ENCODE peak calls at places on chromosome 3, in eight cellular contexts. One of them, this sample, is unnamed. For H3K4me1, the result is how much of the 10 kb centered on the place peaks cover.

GRCh38 chr3:194574639-194575483 is 58.4 kb downstream of the TMEM44 start:
- DNase-seq in pancreas: no peak
- DNase-seq in K562: peak
- DNase-seq in uterus: no peak
- DNase-seq in stomach: no peak
- DNase-seq in lower lobe of right lung: no peak
- DNase-seq in fibroblast of lung: peak
- DNase-seq in MM.1S: no peak
- DNase-seq in this sample: no peak

GRCh38 chr3:13655074-13655913 is 106.4 kb downstream of the FBLN2 start:
- DNase-seq in pancreas: no peak
- DNase-seq in K562: peak
- DNase-seq in uterus: no peak
- DNase-seq in stomach: peak
- DNase-seq in lower lobe of right lung: no peak
- DNase-seq in fibroblast of lung: peak
- DNase-seq in MM.1S: no peak
- DNase-seq in this sample: peak

GRCh38 chr3:195911946-195912270 is 3.6 kb upstream of the TNK2 start:
- DNase-seq in pancreas: no peak
- DNase-seq in K562: peak
- DNase-seq in uterus: no peak
- DNase-seq in stomach: no peak
- DNase-seq in lower lobe of right lung: no peak
- DNase-seq in fibroblast of lung: no peak
- DNase-seq in MM.1S: no peak
- DNase-seq in this sample: no peak

GRCh38 chr3:169764453-169765280 is at the start of gene TERC:
- DNase-seq in pancreas: peak
- DNase-seq in K562: peak
- DNase-seq in uterus: peak
- DNase-seq in stomach: peak
- DNase-seq in lower lobe of right lung: peak
- DNase-seq in fibroblast of lung: peak
- DNase-seq in MM.1S: peak
- DNase-seq in this sample: peak

GRCh38 chr3:78050276-78051080 is 1010.6 kb downstream of the ROBO2 start:
- DNase-seq in pancreas: no peak
- DNase-seq in K562: no peak
- DNase-seq in uterus: no peak
- DNase-seq in stomach: no peak
- DNase-seq in lower lobe of right lung: no peak
- DNase-seq in fibroblast of lung: peak
- DNase-seq in MM.1S: no peak
- DNase-seq in this sample: no peak

GRCh38 chr3:24288538-24289236 is 206.0 kb downstream of the THRB start:
- DNase-seq in pancreas: no peak
- DNase-seq in K562: no peak
- DNase-seq in uterus: peak
- DNase-seq in stomach: peak
- DNase-seq in lower lobe of right lung: no peak
- DNase-seq in fibroblast of lung: peak
- DNase-seq in MM.1S: no peak
- DNase-seq in this sample: no peak

GRCh38 chr3:7977245-7978103 is 524.1 kb upstream of the LMCD1 start:
- DNase-seq in pancreas: no peak
- DNase-seq in K562: no peak
- DNase-seq in uterus: no peak
- DNase-seq in stomach: no peak
- DNase-seq in lower lobe of right lung: no peak
- DNase-seq in fibroblast of lung: peak
- DNase-seq in MM.1S: no peak
- DNase-seq in this sample: no peak

GRCh38 chr3:174538116-174538515 is 321.0 kb upstream of the NAALADL2 start:
- DNase-seq in pancreas: no peak
- DNase-seq in K562: no peak
- DNase-seq in uterus: no peak
- DNase-seq in stomach: no peak
- DNase-seq in lower lobe of right lung: no peak
- DNase-seq in fibroblast of lung: peak
- DNase-seq in MM.1S: no peak
- DNase-seq in this sample: no peak

GRCh38 chr3:171788546-171789351 is 21.5 kb downstream of the PLD1 start:
- DNase-seq in pancreas: no peak
- DNase-seq in K562: no peak
- DNase-seq in uterus: no peak
- DNase-seq in stomach: no peak
- DNase-seq in lower lobe of right lung: no peak
- DNase-seq in fibroblast of lung: peak
- DNase-seq in MM.1S: no peak
- DNase-seq in this sample: no peak

GRCh38 chr3:149367021-149367840 is 10.2 kb downstream of the TM4SF1 start:
- DNase-seq in pancreas: no peak
- DNase-seq in K562: no peak
- DNase-seq in uterus: no peak
- DNase-seq in stomach: no peak
- DNase-seq in lower lobe of right lung: no peak
- DNase-seq in fibroblast of lung: peak
- DNase-seq in MM.1S: no peak
- DNase-seq in this sample: no peak

GRCh38 chr3:139780603-139781002 is 102.8 kb upstream of the NMNAT3 start:
- DNase-seq in pancreas: no peak
- DNase-seq in K562: no peak
- DNase-seq in uterus: no peak
- DNase-seq in stomach: no peak
- DNase-seq in lower lobe of right lung: no peak
- DNase-seq in fibroblast of lung: peak
- DNase-seq in MM.1S: no peak
- DNase-seq in this sample: no peak

DNA sequence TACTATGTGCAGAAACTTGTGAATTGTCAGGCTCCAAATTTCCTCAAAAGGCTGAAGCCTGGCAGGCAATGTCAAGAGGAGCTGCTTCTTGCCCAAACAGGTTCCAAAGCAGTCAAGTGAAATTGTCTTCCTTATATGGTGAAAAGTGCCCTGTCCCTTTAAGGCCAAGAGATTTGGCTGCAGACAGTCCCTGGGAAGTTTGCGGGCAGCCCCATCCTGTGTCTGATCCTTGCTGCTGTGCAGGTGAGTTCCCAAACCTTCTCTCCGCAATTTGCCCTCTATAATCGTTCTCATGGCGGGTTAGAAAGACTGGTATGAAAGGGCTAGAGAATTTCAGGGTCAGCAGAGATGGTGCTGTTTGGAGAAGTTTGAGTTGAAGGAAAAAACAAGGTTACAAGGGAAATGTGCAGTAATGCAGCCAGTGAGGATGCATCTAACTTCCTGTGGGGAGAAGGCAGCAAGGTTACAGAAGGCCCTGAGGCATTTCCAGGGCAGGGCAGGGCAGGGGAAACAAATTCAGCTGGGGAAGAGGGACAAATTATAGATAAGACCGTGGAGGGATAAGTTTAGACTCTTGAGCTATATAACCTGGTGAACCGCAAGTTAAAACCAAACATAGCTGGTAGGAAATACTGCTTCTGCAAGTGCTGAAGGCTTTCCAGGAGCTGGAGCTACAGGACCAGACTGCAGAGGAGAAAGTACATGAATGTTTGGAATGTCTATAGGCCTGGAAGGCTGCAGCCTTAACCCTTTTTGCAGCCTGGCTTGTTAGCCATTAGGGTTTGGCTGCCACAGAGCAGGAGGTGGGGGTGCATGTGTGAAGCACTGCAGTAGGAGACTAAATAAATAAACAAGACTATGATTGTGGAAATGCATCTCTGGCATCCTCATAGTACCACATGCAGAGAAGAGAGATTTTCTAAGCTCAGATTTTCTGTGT is 256.2 kb upstream of the IL12A start:
- DNase-seq in pancreas: no peak
- DNase-seq in K562: no peak
- DNase-seq in uterus: no peak
- DNase-seq in stomach: no peak
- DNase-seq in lower lobe of right lung: no peak
- DNase-seq in fibroblast of lung: peak
- DNase-seq in MM.1S: peak
- DNase-seq in this sample: no peak
- H3K4me3 ChIP-seq in pancreas: no peak
- H3K4me3 ChIP-seq in K562: no peak
- H3K4me3 ChIP-seq in uterus: no peak
- H3K4me3 ChIP-seq in stomach: no peak
- H3K4me3 ChIP-seq in lower lobe of right lung: peak
- H3K4me3 ChIP-seq in fibroblast of lung: peak
- H3K4me3 ChIP-seq in MM.1S: no peak
- H3K4me3 ChIP-seq in this sample: peak

GRCh38 chr3:4426261-4426781 is 40.7 kb downstream of the SUMF1 start:
- DNase-seq in pancreas: no peak
- DNase-seq in K562: no peak
- DNase-seq in uterus: no peak
- DNase-seq in stomach: no peak
- DNase-seq in lower lobe of right lung: no peak
- DNase-seq in fibroblast of lung: peak
- DNase-seq in MM.1S: no peak
- DNase-seq in this sample: no peak

GRCh38 chr3:4426782-4427344 is 40.2 kb downstream of the SUMF1 start:
- DNase-seq in pancreas: no peak
- DNase-seq in K562: no peak
- DNase-seq in uterus: no peak
- DNase-seq in stomach: no peak
- DNase-seq in lower lobe of right lung: no peak
- DNase-seq in fibroblast of lung: peak
- DNase-seq in MM.1S: no peak
- DNase-seq in this sample: no peak

GRCh38 chr3:4425707-4426106 is 41.4 kb downstream of the SUMF1 start:
- DNase-seq in pancreas: no peak
- DNase-seq in K562: no peak
- DNase-seq in uterus: no peak
- DNase-seq in stomach: no peak
- DNase-seq in lower lobe of right lung: no peak
- DNase-seq in fibroblast of lung: peak
- DNase-seq in MM.1S: no peak
- DNase-seq in this sample: no peak

GRCh38 chr3:4421121-4421520 is 45.9 kb downstream of the SUMF1 start:
- DNase-seq in pancreas: peak
- DNase-seq in K562: peak
- DNase-seq in uterus: no peak
- DNase-seq in stomach: no peak
- DNase-seq in lower lobe of right lung: no peak
- DNase-seq in fibroblast of lung: peak
- DNase-seq in MM.1S: no peak
- DNase-seq in this sample: no peak

DNA sequence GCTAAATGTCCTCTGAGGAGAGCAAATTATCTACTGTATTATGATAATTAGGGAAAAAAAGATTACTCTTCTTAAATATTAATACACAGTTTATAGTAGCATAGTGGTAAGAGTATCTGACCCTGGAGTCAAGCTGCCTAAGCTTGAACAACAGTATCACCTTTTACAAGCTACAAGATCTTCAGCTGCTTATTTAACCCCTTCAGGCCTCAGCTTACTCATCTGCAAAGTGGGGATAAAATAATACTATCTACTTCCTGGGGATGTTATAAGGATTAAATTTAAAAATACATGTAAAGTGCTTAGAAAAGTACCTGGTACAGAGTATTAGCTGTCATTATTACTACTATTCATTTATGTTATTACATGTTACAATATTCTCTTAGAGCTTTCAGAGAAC is 42.0 kb downstream of the SUMF1 start:
- DNase-seq in pancreas: no peak
- DNase-seq in K562: no peak
- DNase-seq in uterus: no peak
- DNase-seq in stomach: no peak
- DNase-seq in lower lobe of right lung: no peak
- DNase-seq in fibroblast of lung: no peak
- DNase-seq in MM.1S: no peak
- DNase-seq in this sample: no peak
- H3K4me1 ChIP-seq in pancreas: under half
- H3K4me1 ChIP-seq in K562: under half
- H3K4me1 ChIP-seq in uterus: under half
- H3K4me1 ChIP-seq in stomach: under half
- H3K4me1 ChIP-seq in lower lobe of right lung: under half
- H3K4me1 ChIP-seq in fibroblast of lung: under half
- H3K4me1 ChIP-seq in MM.1S: under half
- H3K4me1 ChIP-seq in this sample: under half

DNA sequence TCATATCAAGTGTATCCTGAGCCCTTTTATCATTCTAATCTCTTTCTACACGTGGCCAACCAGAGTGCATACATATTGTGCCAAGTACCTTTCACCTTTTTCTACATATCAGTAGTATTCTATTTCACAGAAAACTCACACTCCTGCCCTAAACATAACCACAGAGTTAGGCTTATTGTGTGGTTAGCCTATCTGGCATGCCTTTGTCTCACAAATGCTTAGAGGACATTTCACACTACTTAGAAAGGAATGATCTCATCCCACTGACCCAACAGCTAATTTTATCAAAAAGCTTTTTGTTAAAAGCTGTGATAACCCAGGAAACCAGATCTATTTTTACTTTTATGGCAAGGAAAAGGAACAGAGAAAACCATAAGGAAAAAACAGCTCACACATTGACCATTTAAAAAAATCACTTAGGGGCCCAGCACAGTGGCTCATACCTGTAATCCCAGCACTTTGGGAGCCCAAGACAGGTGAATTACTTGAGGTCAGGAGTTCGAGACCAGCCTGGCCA is 17.8 kb upstream of the MAP4 start:
- DNase-seq in pancreas: no peak
- DNase-seq in K562: no peak
- DNase-seq in uterus: no peak
- DNase-seq in stomach: no peak
- DNase-seq in lower lobe of right lung: no peak
- DNase-seq in fibroblast of lung: peak
- DNase-seq in MM.1S: peak
- DNase-seq in this sample: no peak
- H3K27ac ChIP-seq in pancreas: peak
- H3K27ac ChIP-seq in K562: no peak
- H3K27ac ChIP-seq in uterus: peak
- H3K27ac ChIP-seq in stomach: peak
- H3K27ac ChIP-seq in lower lobe of right lung: no peak
- H3K27ac ChIP-seq in fibroblast of lung: peak
- H3K27ac ChIP-seq in MM.1S: peak
- H3K27ac ChIP-seq in this sample: no peak

DNA sequence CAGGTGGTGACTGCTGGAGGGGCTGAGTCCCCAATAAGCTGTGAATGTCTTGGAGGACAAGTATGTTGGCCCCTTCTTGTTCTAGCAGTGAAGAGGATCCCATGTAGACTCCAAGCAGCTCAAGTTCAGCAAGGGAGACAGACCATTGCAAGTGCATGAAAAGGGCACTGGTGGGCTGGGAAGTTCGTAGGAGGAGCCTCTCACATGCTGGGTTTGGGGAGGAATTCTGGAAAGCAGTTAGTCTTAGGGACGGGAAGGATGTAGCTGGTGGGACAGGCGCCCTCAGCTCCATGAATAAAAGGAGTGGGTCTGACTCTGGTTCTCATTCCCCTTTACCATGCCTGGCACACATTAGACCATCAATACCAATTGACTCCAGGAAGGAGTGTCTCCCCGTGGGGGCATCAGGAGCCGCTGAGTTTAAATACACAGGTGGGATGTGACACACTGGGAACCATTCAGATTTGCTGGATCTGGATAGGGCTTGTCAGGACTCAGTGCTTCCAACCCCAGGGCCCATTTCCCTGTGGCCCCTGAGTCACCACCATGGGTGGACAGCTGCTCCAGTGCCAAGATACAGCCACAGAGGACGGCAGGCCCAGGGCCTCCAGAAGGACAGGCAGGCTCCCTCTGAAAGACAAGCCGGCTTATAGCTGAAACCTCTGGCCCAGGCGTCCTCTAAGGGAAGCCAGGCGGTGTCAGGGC is 554 bp upstream of the XYLB start:
- DNase-seq in pancreas: no peak
- DNase-seq in K562: no peak
- DNase-seq in uterus: peak
- DNase-seq in stomach: no peak
- DNase-seq in lower lobe of right lung: no peak
- DNase-seq in fibroblast of lung: peak
- DNase-seq in MM.1S: no peak
- DNase-seq in this sample: no peak
- H3K4me3 ChIP-seq in pancreas: no peak
- H3K4me3 ChIP-seq in K562: no peak
- H3K4me3 ChIP-seq in uterus: peak
- H3K4me3 ChIP-seq in stomach: peak
- H3K4me3 ChIP-seq in lower lobe of right lung: peak
- H3K4me3 ChIP-seq in fibroblast of lung: no peak
- H3K4me3 ChIP-seq in MM.1S: peak
- H3K4me3 ChIP-seq in this sample: peak

This sample was measured in upper lobe of right lung.